ENCODE peak calls at places on chromosome 11, in five cellular contexts. F is astrocyte of the cerebellum, L is pulmonary artery endothelial cell, Z is suprapubic skin, N is ACHN. U is an unnamed sample.

GRCh38 chr11:104120493-104121200 is 43.3 kb downstream of the PDGFD start:
- DNase-seq in F (no peak), L (no peak), Z (no peak), N (peak; percentile 4), U (no peak)

GRCh38 chr11:130534525-130534924 is 86.1 kb downstream of the ADAMTS15 start:
- DNase-seq in F (no peak), L (no peak), Z (no peak), N (peak; percentile 26), U (no peak)

GRCh38 chr11:127338380-127339259 is 338.1 kb upstream of the KIRREL3 start:
- DNase-seq in F (no peak), L (no peak), Z (no peak), N (no peak), U (no peak)

GRCh38 chr11:34656062-34656720 is 35.3 kb downstream of the EHF start:
- DNase-seq in F (no peak), L (no peak), Z (no peak), N (no peak), U (no peak)

GRCh38 chr11:40186401-40187091 is 1272.9 kb downstream of the LRRC4C start:
- DNase-seq in F (no peak), L (no peak), Z (no peak), N (no peak), U (no peak)

GRCh38 chr11:13329670-13330401 is 52.2 kb downstream of the BMAL1 start:
- DNase-seq in F (no peak), L (no peak), Z (no peak), N (no peak), U (no peak)

GRCh38 chr11:62842171-62842717 is 2.9 kb upstream of the WDR74 start:
- DNase-seq in F (no peak), L (no peak), Z (peak; percentile 75), N (no peak), U (no peak)

GRCh38 chr11:72743321-72744221 is 8.6 kb downstream of the ARAP1 start:
- DNase-seq in F (no peak), L (no peak), Z (no peak), N (no peak), U (no peak)

GRCh38 chr11:11963842-11964773 is 44.3 kb downstream of the DKK3 start:
- DNase-seq in F (no peak), L (no peak), Z (no peak), N (no peak), U (no peak)

GRCh38 chr11:123193742-123194141 is 1.3 kb downstream of the CLMP start:
- DNase-seq in F (no peak), L (no peak), Z (no peak), N (no peak), U (no peak)

GRCh38 chr11:12449961-12450715 is 72.8 kb downstream of the PARVA start:
- DNase-seq in F (no peak), L (no peak), Z (no peak), N (no peak), U (peak; percentile 67)

GRCh38 chr11:12131943-12132789 is 21.8 kb downstream of the MICAL2 start:
- DNase-seq in F (no peak), L (no peak), Z (no peak), N (no peak), U (no peak)

GRCh38 chr11:76567261-76567660 is 103.3 kb downstream of the LRRC32 start:
- DNase-seq in F (no peak), L (no peak), Z (no peak), N (no peak), U (no peak)

GRCh38 chr11:47842749-47843148 is 5.4 kb downstream of the NUP160 start:
- DNase-seq in F (no peak), L (no peak), Z (no peak), N (no peak), U (no peak)

GRCh38 chr11:119248750-119249670 is 42.9 kb downstream of the CBL start:
- DNase-seq in F (no peak), L (no peak), Z (no peak), N (no peak), U (no peak)

GRCh38 chr11:111077938-111078337 is 167.6 kb upstream of the POU2AF2 start:
- DNase-seq in F (no peak), L (no peak), Z (no peak), N (no peak), U (no peak)

U was measured in retinal pigment epithelial cell.